ENCODE peak calls at places on chromosomes 16 and 17, in five cellular contexts. One of them, this sample, is unnamed.

GRCh38 chr16:3856367-3857141 is 24.0 kb downstream of the CREBBP start:
- DNase-seq in choroid plexus epithelial cell: no peak
- DNase-seq in activated CD4-positive, alpha-beta T cell treated with anti-CD3 and anti-CD28 coated beads, Interleukin-2, amount 50 U/mL, for 1 hour: no peak
- DNase-seq in stimulated activated CD4-positive, alpha-beta T cell treated with anti-CD3 and anti-CD28 coated beads, Interleukin-15, amount 100 ng/mL, for 1 hour: no peak
- DNase-seq in GDM1: no peak
- DNase-seq in this sample: no peak

GRCh38 chr16:19523184-19523558 is 571 bp upstream of the CCP110 start:
- DNase-seq in choroid plexus epithelial cell: no peak
- DNase-seq in activated CD4-positive, alpha-beta T cell treated with anti-CD3 and anti-CD28 coated beads, Interleukin-2, amount 50 U/mL, for 1 hour: no peak
- DNase-seq in stimulated activated CD4-positive, alpha-beta T cell treated with anti-CD3 and anti-CD28 coated beads, Interleukin-15, amount 100 ng/mL, for 1 hour: no peak
- DNase-seq in GDM1: no peak
- DNase-seq in this sample: no peak

GRCh38 chr17:65323055-65323454 is 185.9 kb downstream of the RGS9 start:
- DNase-seq in choroid plexus epithelial cell: no peak
- DNase-seq in activated CD4-positive, alpha-beta T cell treated with anti-CD3 and anti-CD28 coated beads, Interleukin-2, amount 50 U/mL, for 1 hour: no peak
- DNase-seq in stimulated activated CD4-positive, alpha-beta T cell treated with anti-CD3 and anti-CD28 coated beads, Interleukin-15, amount 100 ng/mL, for 1 hour: no peak
- DNase-seq in GDM1: no peak
- DNase-seq in this sample: no peak

GRCh38 chr17:60352569-60352968 is 39.4 kb downstream of the USP32 start:
- DNase-seq in choroid plexus epithelial cell: no peak
- DNase-seq in activated CD4-positive, alpha-beta T cell treated with anti-CD3 and anti-CD28 coated beads, Interleukin-2, amount 50 U/mL, for 1 hour: no peak
- DNase-seq in stimulated activated CD4-positive, alpha-beta T cell treated with anti-CD3 and anti-CD28 coated beads, Interleukin-15, amount 100 ng/mL, for 1 hour: no peak
- DNase-seq in GDM1: no peak
- DNase-seq in this sample: no peak

GRCh38 chr17:17204635-17205231 is 1.4 kb downstream of the PLD6 start:
- DNase-seq in choroid plexus epithelial cell: no peak
- DNase-seq in activated CD4-positive, alpha-beta T cell treated with anti-CD3 and anti-CD28 coated beads, Interleukin-2, amount 50 U/mL, for 1 hour: no peak
- DNase-seq in stimulated activated CD4-positive, alpha-beta T cell treated with anti-CD3 and anti-CD28 coated beads, Interleukin-15, amount 100 ng/mL, for 1 hour: no peak
- DNase-seq in GDM1: no peak
- DNase-seq in this sample: no peak

GRCh38 chr17:79777844-79778503 is at the start of gene CBX2:
- DNase-seq in choroid plexus epithelial cell: peak
- DNase-seq in activated CD4-positive, alpha-beta T cell treated with anti-CD3 and anti-CD28 coated beads, Interleukin-2, amount 50 U/mL, for 1 hour: peak
- DNase-seq in stimulated activated CD4-positive, alpha-beta T cell treated with anti-CD3 and anti-CD28 coated beads, Interleukin-15, amount 100 ng/mL, for 1 hour: peak
- DNase-seq in GDM1: peak
- DNase-seq in this sample: peak

GRCh38 chr17:17018612-17019429 is 23.4 kb upstream of the MPRIP start:
- DNase-seq in choroid plexus epithelial cell: no peak
- DNase-seq in activated CD4-positive, alpha-beta T cell treated with anti-CD3 and anti-CD28 coated beads, Interleukin-2, amount 50 U/mL, for 1 hour: no peak
- DNase-seq in stimulated activated CD4-positive, alpha-beta T cell treated with anti-CD3 and anti-CD28 coated beads, Interleukin-15, amount 100 ng/mL, for 1 hour: no peak
- DNase-seq in GDM1: no peak
- DNase-seq in this sample: no peak

GRCh38 chr17:68277807-68278206 is 13.1 kb downstream of the SLC16A6 start:
- DNase-seq in choroid plexus epithelial cell: peak
- DNase-seq in activated CD4-positive, alpha-beta T cell treated with anti-CD3 and anti-CD28 coated beads, Interleukin-2, amount 50 U/mL, for 1 hour: no peak
- DNase-seq in stimulated activated CD4-positive, alpha-beta T cell treated with anti-CD3 and anti-CD28 coated beads, Interleukin-15, amount 100 ng/mL, for 1 hour: no peak
- DNase-seq in GDM1: no peak
- DNase-seq in this sample: no peak

GRCh38 chr16:80123189-80123588 is 417.6 kb upstream of the DYNLRB2 start:
- DNase-seq in choroid plexus epithelial cell: no peak
- DNase-seq in activated CD4-positive, alpha-beta T cell treated with anti-CD3 and anti-CD28 coated beads, Interleukin-2, amount 50 U/mL, for 1 hour: no peak
- DNase-seq in stimulated activated CD4-positive, alpha-beta T cell treated with anti-CD3 and anti-CD28 coated beads, Interleukin-15, amount 100 ng/mL, for 1 hour: no peak
- DNase-seq in GDM1: no peak
- DNase-seq in this sample: peak

GRCh38 chr16:5056347-5056746 is 9.4 kb downstream of the C16orf89 start:
- DNase-seq in choroid plexus epithelial cell: peak
- DNase-seq in activated CD4-positive, alpha-beta T cell treated with anti-CD3 and anti-CD28 coated beads, Interleukin-2, amount 50 U/mL, for 1 hour: peak
- DNase-seq in stimulated activated CD4-positive, alpha-beta T cell treated with anti-CD3 and anti-CD28 coated beads, Interleukin-15, amount 100 ng/mL, for 1 hour: no peak
- DNase-seq in GDM1: peak
- DNase-seq in this sample: peak

GRCh38 chr17:47813077-47813476 is 8.5 kb downstream of the OSBPL7 start:
- DNase-seq in choroid plexus epithelial cell: no peak
- DNase-seq in activated CD4-positive, alpha-beta T cell treated with anti-CD3 and anti-CD28 coated beads, Interleukin-2, amount 50 U/mL, for 1 hour: no peak
- DNase-seq in stimulated activated CD4-positive, alpha-beta T cell treated with anti-CD3 and anti-CD28 coated beads, Interleukin-15, amount 100 ng/mL, for 1 hour: no peak
- DNase-seq in GDM1: no peak
- DNase-seq in this sample: no peak

GRCh38 chr17:73720187-73720834 is 76.1 kb upstream of the SDK2 start:
- DNase-seq in choroid plexus epithelial cell: no peak
- DNase-seq in activated CD4-positive, alpha-beta T cell treated with anti-CD3 and anti-CD28 coated beads, Interleukin-2, amount 50 U/mL, for 1 hour: no peak
- DNase-seq in stimulated activated CD4-positive, alpha-beta T cell treated with anti-CD3 and anti-CD28 coated beads, Interleukin-15, amount 100 ng/mL, for 1 hour: no peak
- DNase-seq in GDM1: no peak
- DNase-seq in this sample: peak

GRCh38 chr17:50272711-50273653 is 1.3 kb upstream of the TMEM92 start:
- DNase-seq in choroid plexus epithelial cell: peak
- DNase-seq in activated CD4-positive, alpha-beta T cell treated with anti-CD3 and anti-CD28 coated beads, Interleukin-2, amount 50 U/mL, for 1 hour: peak
- DNase-seq in stimulated activated CD4-positive, alpha-beta T cell treated with anti-CD3 and anti-CD28 coated beads, Interleukin-15, amount 100 ng/mL, for 1 hour: peak
- DNase-seq in GDM1: peak
- DNase-seq in this sample: peak

GRCh38 chr16:48963306-48963705 is 318.3 kb downstream of the CBLN1 start:
- DNase-seq in choroid plexus epithelial cell: no peak
- DNase-seq in activated CD4-positive, alpha-beta T cell treated with anti-CD3 and anti-CD28 coated beads, Interleukin-2, amount 50 U/mL, for 1 hour: no peak
- DNase-seq in stimulated activated CD4-positive, alpha-beta T cell treated with anti-CD3 and anti-CD28 coated beads, Interleukin-15, amount 100 ng/mL, for 1 hour: no peak
- DNase-seq in GDM1: no peak
- DNase-seq in this sample: no peak

GRCh38 chr16:71807905-71808592 is 585 bp downstream of the AP1G1 start:
- DNase-seq in choroid plexus epithelial cell: peak
- DNase-seq in activated CD4-positive, alpha-beta T cell treated with anti-CD3 and anti-CD28 coated beads, Interleukin-2, amount 50 U/mL, for 1 hour: no peak
- DNase-seq in stimulated activated CD4-positive, alpha-beta T cell treated with anti-CD3 and anti-CD28 coated beads, Interleukin-15, amount 100 ng/mL, for 1 hour: no peak
- DNase-seq in GDM1: no peak
- DNase-seq in this sample: peak

GRCh38 chr17:30905742-30906100 is 317 bp downstream of the TEFM start:
- DNase-seq in choroid plexus epithelial cell: no peak
- DNase-seq in activated CD4-positive, alpha-beta T cell treated with anti-CD3 and anti-CD28 coated beads, Interleukin-2, amount 50 U/mL, for 1 hour: peak
- DNase-seq in stimulated activated CD4-positive, alpha-beta T cell treated with anti-CD3 and anti-CD28 coated beads, Interleukin-15, amount 100 ng/mL, for 1 hour: no peak
- DNase-seq in GDM1: no peak
- DNase-seq in this sample: peak

This sample was measured in cardiac muscle cell.